ENCODE peak calls at places on chromosomes 6 and 20, in seven cellular contexts. H is activated CD4-positive, CD25-positive, alpha-beta regulatory T cell; C is dorsolateral prefrontal cortex; M is amniotic stem cell; Z is hippocampal formation; D is cerebellar cortex; I is ELR. B is an unnamed sample.

GRCh38 chr6:28597924-28598323 is 72.2 kb downstream of the GPX5 start:
- DNase-seq in M (no peak), I (peak; percentile 37), H (no peak), Z (no peak), C (no peak), D (peak; percentile 56), B (no peak)

GRCh38 chr6:169934699-169935347 is 183.4 kb downstream of the ERMARD start:
- DNase-seq in H (no peak), Z (no peak), I (no peak), D (no peak), C (no peak), M (no peak), B (no peak)

GRCh38 chr6:138577151-138577915 is 78.0 kb upstream of the NHSL1 start:
- DNase-seq in D (peak; percentile 74), Z (no peak), M (no peak), I (peak; percentile 29), C (no peak), H (no peak), B (no peak)

GRCh38 chr6:48061630-48062029 is 49.4 kb downstream of the PTCHD4 start:
- DNase-seq in Z (no peak), C (no peak), D (no peak), I (no peak), M (no peak), H (no peak), B (no peak)

GRCh38 chr6:71351190-71351589 is 62.6 kb downstream of the OGFRL1 start:
- DNase-seq in H (no peak), D (no peak), Z (no peak), M (no peak), C (no peak), I (no peak), B (no peak)

GRCh38 chr20:63708301-63709148 is 686 bp downstream of the ZGPAT start:
- DNase-seq in C (no peak), I (peak; percentile 28), H (no peak), M (no peak), Z (no peak), D (no peak), B (no peak)

GRCh38 chr6:90730191-90730673 is 143.4 kb upstream of the MAP3K7 start:
- DNase-seq in H (no peak), C (no peak), I (no peak), D (no peak), M (no peak), Z (no peak), B (no peak)

GRCh38 chr6:51618563-51618962 is 468.9 kb downstream of the PKHD1 start:
- DNase-seq in M (no peak), I (peak; percentile 5), C (no peak), D (no peak), H (no peak), Z (no peak), B (no peak)

GRCh38 chr6:149508485-149508884 is 23.7 kb upstream of the ZC3H12D start:
- DNase-seq in H (no peak), Z (no peak), M (no peak), I (no peak), C (no peak), D (no peak), B (no peak)

GRCh38 chr20:36777576-36777975 is 4.0 kb upstream of the DSN1 start:
- DNase-seq in C (no peak), D (no peak), H (no peak), M (no peak), I (no peak), Z (no peak), B (no peak)

GRCh38 chr6:36517408-36517807 is 29.9 kb downstream of the STK38 start:
- DNase-seq in Z (no peak), M (no peak), H (no peak), I (no peak), C (no peak), D (no peak), B (no peak)

GRCh38 chr6:116087437-116088027 is 13.1 kb upstream of the NT5DC1 start:
- DNase-seq in I (peak; percentile 90), C (no peak), D (no peak), M (peak; percentile 64), Z (no peak), H (no peak), B (no peak)

GRCh38 chr6:35181313-35181932 is 32.3 kb upstream of the SCUBE3 start:
- DNase-seq in D (no peak), I (peak; percentile 60), Z (no peak), C (no peak), M (peak; percentile 44), H (no peak), B (no peak)

GRCh38 chr20:37867289-37868195 is 35.4 kb upstream of the VSTM2L start:
- DNase-seq in M (no peak), D (no peak), I (no peak), C (peak; percentile 17), H (no peak), Z (no peak), B (no peak)

GRCh38 chr6:147382945-147383554 is 125.4 kb upstream of the SAMD5 start:
- DNase-seq in H (no peak), Z (peak; percentile 8), I (peak; percentile 68), C (no peak), D (no peak), M (no peak), B (no peak)

GRCh38 chr20:62845818-62846527 is 15.6 kb downstream of the TCFL5 start:
- DNase-seq in H (no peak), I (no peak), D (no peak), C (no peak), M (no peak), Z (peak; percentile 60), B (no peak)

GRCh38 chr20:24991897-24992419 is 593 bp downstream of the APMAP start:
- DNase-seq in D (no peak), M (peak; percentile 4), I (peak; percentile 49), H (no peak), C (no peak), Z (no peak), B (no peak)

GRCh38 chr6:33927551-33927950 is 123.7 kb upstream of the MLN start:
- DNase-seq in H (no peak), D (no peak), C (peak; percentile 68), I (peak; percentile 61), Z (no peak), M (no peak), B (no peak)

GRCh38 chr6:111032493-111033140 is 50.8 kb downstream of the RPF2 start:
- DNase-seq in H (no peak), Z (no peak), C (no peak), M (no peak), D (no peak), I (no peak), B (no peak)

GRCh38 chr20:46324960-46325703 is 16.8 kb upstream of the CDH22 start:
- DNase-seq in I (peak; percentile 67), M (no peak), Z (no peak), H (no peak), D (peak; percentile 66), C (no peak), B (peak; percentile 45)

GRCh38 chr6:63573899-63574553 is 1.7 kb downstream of the LOC128125822 start:
- DNase-seq in Z (no peak), I (peak; percentile 74), H (peak; percentile 7), D (peak; percentile 42), C (no peak), M (no peak), B (peak; percentile 45)

GRCh38 chr20:50874111-50874757 is 57.0 kb downstream of the ADNP start:
- DNase-seq in M (no peak), H (no peak), C (peak; percentile 38), I (no peak), D (no peak), Z (no peak), B (no peak)

GRCh38 chr20:13825465-13825864 is 40.6 kb downstream of the NDUFAF5 start:
- DNase-seq in Z (no peak), I (no peak), D (no peak), H (no peak), M (no peak), C (no peak), B (no peak)

GRCh38 chr6:2028457-2029038 is 216.9 kb downstream of the GMDS start:
- DNase-seq in M (no peak), I (no peak), D (no peak), C (no peak), H (no peak), Z (no peak), B (no peak)

GRCh38 chr6:134288538-134289203 is 29.2 kb downstream of the SGK1 start:
- DNase-seq in C (no peak), Z (no peak), D (no peak), I (peak; percentile 92), M (peak; percentile 56), H (no peak), B (no peak)

GRCh38 chr6:4997862-4998261 is 6.0 kb downstream of the RPP40 start:
- DNase-seq in Z (no peak), D (no peak), H (no peak), C (no peak), I (no peak), M (no peak), B (no peak)

GRCh38 chr6:81075974-81076373 is 676.5 kb downstream of the TENT5A start:
- DNase-seq in H (no peak), I (peak; percentile 3), D (peak; percentile 22), C (no peak), M (no peak), Z (peak; percentile 5), B (peak; percentile 36)